ENCODE peak calls at places on chromosomes 13 and 19, in five cellular contexts. P is A673, Z is cardiac muscle cell, G is esophagus squamous epithelium, N is tibial nerve. A is an unnamed sample.
A peak's percentile ranks its signal among the peaks of the same experiment; 100 is the strongest.

GRCh38 chr13:46113596-46113995 is 8.8 kb upstream of the CPB2 start:
- DNase-seq in P (peak; percentile 74), G (no peak), Z (no peak), N (no peak), A (no peak)

GRCh38 chr13:73722120-73722519 is 412.1 kb downstream of the KLF12 start:
- DNase-seq in P (peak; percentile 84), Z (no peak), G (no peak), N (no peak), A (no peak)

GRCh38 chr19:30733826-30734550 is 361.8 kb downstream of the ZNF536 start:
- DNase-seq in Z (peak; percentile 44), G (no peak), N (peak; percentile 52), P (peak; percentile 27), A (no peak)

GRCh38 chr19:15072930-15073647 is 8.9 kb upstream of the OR1I1 start:
- DNase-seq in P (no peak), N (no peak), Z (no peak), G (no peak), A (no peak)

GRCh38 chr19:3625996-3626472 is 556 bp downstream of the CACTIN start:
- DNase-seq in G (no peak), P (no peak), N (no peak), Z (peak; percentile 15), A (no peak)

GRCh38 chr13:94028234-94029145 is 451.0 kb downstream of the DCT start:
- DNase-seq in N (no peak), P (no peak), G (no peak), Z (peak; percentile 46), A (no peak)

GRCh38 chr19:46818812-46819211 is 30.4 kb upstream of the SLC1A5 start:
- DNase-seq in G (no peak), P (peak; percentile 64), Z (no peak), N (no peak), A (no peak)

GRCh38 chr13:20412761-20413355 is 112.8 kb downstream of the CRYL1 start:
- DNase-seq in Z (no peak), P (no peak), N (no peak), G (no peak), A (no peak)

GRCh38 chr19:3409346-3410064 is 43.1 kb downstream of the NFIC start:
- DNase-seq in P (no peak), G (no peak), Z (peak; percentile 80), N (peak; percentile 61), A (no peak)

GRCh38 chr13:80303225-80303811 is 37.6 kb downstream of the SPRY2 start:
- DNase-seq in P (no peak), G (no peak), Z (no peak), N (no peak), A (no peak)
- TF ChIP-seq CTCF in P (no peak), G (no peak), Z (no peak), N (no peak), A (no peak)

GRCh38 chr13:110240943-110241342 is 66.0 kb downstream of the COL4A1 start:
- DNase-seq in Z (no peak), G (no peak), P (no peak), N (no peak), A (no peak)
- H3K27me3 ChIP-seq in Z (no peaks in the 10 kb centered on the region), G (no peaks in the 10 kb centered on the region), P (no peaks in the 10 kb centered on the region), N (no peaks in the 10 kb centered on the region), A (peaks cover 15% of the 10 kb centered on the region)

GRCh38 chr13:91311491-91311890 is 36.0 kb upstream of the MIR17HG start:
- DNase-seq in P (no peak), N (no peak), Z (no peak), G (no peak), A (no peak)

GRCh38 chr13:91304740-91305139 is 42.7 kb upstream of the MIR17HG start:
- DNase-seq in N (no peak), Z (no peak), P (no peak), G (no peak), A (no peak)

GRCh38 chr13:91307887-91308286 is 39.6 kb upstream of the MIR17HG start:
- DNase-seq in P (no peak), G (no peak), Z (no peak), N (no peak), A (no peak)

GRCh38 chr13:91305652-91306051 is 41.8 kb upstream of the MIR17HG start:
- DNase-seq in P (no peak), N (no peak), G (no peak), Z (no peak), A (no peak)

GRCh38 chr13:91308299-91308698 is 39.2 kb upstream of the MIR17HG start:
- DNase-seq in G (no peak), P (peak; percentile 19), N (no peak), Z (no peak), A (no peak)
- TF ChIP-seq CTCF in G (no peak), P (peak; percentile 27), N (no peak), Z (peak; percentile 17), A (no peak)

DNA sequence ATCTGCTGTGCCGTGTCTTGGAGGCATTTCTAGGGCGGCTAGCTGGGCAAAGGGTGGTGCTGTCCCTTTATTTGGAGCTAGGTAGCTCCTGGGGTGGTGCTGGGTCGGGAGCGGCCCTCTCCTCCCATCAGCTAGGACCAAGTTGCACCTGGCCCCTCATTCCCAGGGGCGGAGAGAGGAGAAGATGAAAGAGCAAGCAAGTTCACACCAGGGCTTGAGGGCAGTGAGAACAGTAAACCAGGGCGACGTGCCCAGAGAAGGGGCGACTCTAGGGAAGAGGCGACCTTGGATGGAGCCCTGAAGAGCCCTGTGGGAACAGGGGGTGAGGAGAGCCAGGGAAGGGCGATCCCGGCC is 17.0 kb upstream of the KCNN1 start:
- DNase-seq in Z (no peak), G (no peak), P (no peak), N (no peak), A (no peak)
- H3K27me3 ChIP-seq in Z (peaks cover 20% of the 10 kb centered on the region), G (peaks cover 39% of the 10 kb centered on the region), P (no peaks in the 10 kb centered on the region), N (peaks cover 6% of the 10 kb centered on the region), A (peaks cover 66% of the 10 kb centered on the region)

A was measured in CD4-positive, alpha-beta T cell.